ENCODE peak calls at places on chromosomes 13 and 19, in eight cellular contexts. R is kidney; C is heart right ventricle; E is thyroid gland; U is mucosa of descending colon; Q is naive thymus-derived CD4-positive, alpha-beta T cell; D is psoas muscle; S is vagina. N is an unnamed sample.

GRCh38 chr19:41871573-41872383 is 5.3 kb upstream of the CD79A start:
- DNase-seq in Q (peak; percentile 75), D (peak; percentile 46), R (peak; percentile 74), C (no peak), E (no peak), U (peak; percentile 55), S (no peak), N (peak; percentile 90)

GRCh38 chr13:46472384-46472783 is 80.6 kb upstream of the LRCH1 start:
- DNase-seq in Q (no peak), C (no peak), S (no peak), R (no peak), D (no peak), U (no peak), E (no peak), N (no peak)

GRCh38 chr19:5403968-5404640 is 51.1 kb upstream of the ZNRF4 start:
- DNase-seq in C (peak; percentile 83), S (no peak), E (peak; percentile 90), D (peak; percentile 85), U (peak; percentile 90), Q (peak; percentile 39), R (peak; percentile 89), N (peak; percentile 80)

GRCh38 chr19:46772170-46773017 is 16.0 kb downstream of the SLC1A5 start:
- DNase-seq in C (no peak), Q (no peak), E (no peak), U (no peak), R (no peak), S (no peak), D (no peak), N (no peak)

GRCh38 chr19:9793051-9793591 is 24.6 kb upstream of the ZNF846 start:
- DNase-seq in U (peak; percentile 68), S (no peak), E (peak; percentile 63), C (peak; percentile 63), D (no peak), Q (no peak), R (peak; percentile 90), N (no peak)

GRCh38 chr13:58254961-58255360 is 623.4 kb downstream of the PCDH17 start:
- DNase-seq in C (no peak), E (no peak), U (no peak), R (no peak), D (no peak), Q (no peak), S (no peak), N (no peak)

GRCh38 chr19:35693835-35694599 is 10.3 kb upstream of the ZBTB32 start:
- DNase-seq in C (peak; percentile 81), U (peak; percentile 95), S (no peak), D (peak; percentile 92), E (peak; percentile 90), Q (peak; percentile 86), R (peak; percentile 90), N (peak; percentile 93)

GRCh38 chr19:56837492-56837891 is 3.0 kb downstream of the PEG3 start:
- DNase-seq in E (peak; percentile 92), Q (no peak), S (no peak), R (peak; percentile 94), U (peak; percentile 11), C (peak; percentile 76), D (peak; percentile 81), N (peak; percentile 79)

GRCh38 chr13:107993239-107993948 is 221.9 kb downstream of the LIG4 start:
- DNase-seq in R (no peak), C (no peak), S (no peak), D (no peak), E (no peak), U (no peak), Q (no peak), N (no peak)

GRCh38 chr13:87677334-87678234 is 6.4 kb downstream of the SLITRK5 start:
- DNase-seq in Q (no peak), C (no peak), R (peak; percentile 76), E (peak; percentile 71), D (no peak), S (no peak), U (peak; percentile 22), N (peak; percentile 80)

GRCh38 chr19:11169896-11170678 is 14.5 kb upstream of the SPC24 start:
- DNase-seq in S (no peak), E (no peak), C (no peak), D (no peak), U (no peak), R (no peak), Q (no peak), N (no peak)

GRCh38 chr13:113153810-113154748 is 4.4 kb upstream of the PROZ start:
- DNase-seq in E (peak; percentile 76), Q (peak; percentile 64), D (peak; percentile 91), U (peak; percentile 84), C (peak; percentile 86), S (peak; percentile 89), R (peak; percentile 95), N (peak; percentile 92)

GRCh38 chr13:24500977-24501376 is 11.6 kb downstream of the PARP4 start:
- DNase-seq in U (no peak), S (no peak), R (no peak), Q (no peak), E (no peak), C (no peak), D (no peak), N (no peak)

GRCh38 chr13:49679244-49679643 is 12.0 kb downstream of the EBPL start:
- DNase-seq in D (no peak), R (no peak), S (no peak), Q (peak; percentile 8), C (no peak), E (peak; percentile 42), U (peak; percentile 29), N (no peak)

GRCh38 chr13:33721719-33722118 is 96.2 kb upstream of the RFC3 start:
- DNase-seq in C (no peak), U (no peak), R (no peak), Q (no peak), S (no peak), E (no peak), D (no peak), N (no peak)

GRCh38 chr19:42431486-42431885 is 4.3 kb upstream of the LIPE start:
- DNase-seq in S (no peak), E (no peak), R (no peak), U (no peak), D (no peak), C (no peak), Q (no peak), N (no peak)

GRCh38 chr19:46784262-46785053 is 3.9 kb downstream of the SLC1A5 start:
- DNase-seq in U (peak; percentile 86), D (peak; percentile 81), S (no peak), Q (no peak), E (peak; percentile 18), R (peak; percentile 95), C (peak; percentile 43), N (peak; percentile 90)

DNA sequence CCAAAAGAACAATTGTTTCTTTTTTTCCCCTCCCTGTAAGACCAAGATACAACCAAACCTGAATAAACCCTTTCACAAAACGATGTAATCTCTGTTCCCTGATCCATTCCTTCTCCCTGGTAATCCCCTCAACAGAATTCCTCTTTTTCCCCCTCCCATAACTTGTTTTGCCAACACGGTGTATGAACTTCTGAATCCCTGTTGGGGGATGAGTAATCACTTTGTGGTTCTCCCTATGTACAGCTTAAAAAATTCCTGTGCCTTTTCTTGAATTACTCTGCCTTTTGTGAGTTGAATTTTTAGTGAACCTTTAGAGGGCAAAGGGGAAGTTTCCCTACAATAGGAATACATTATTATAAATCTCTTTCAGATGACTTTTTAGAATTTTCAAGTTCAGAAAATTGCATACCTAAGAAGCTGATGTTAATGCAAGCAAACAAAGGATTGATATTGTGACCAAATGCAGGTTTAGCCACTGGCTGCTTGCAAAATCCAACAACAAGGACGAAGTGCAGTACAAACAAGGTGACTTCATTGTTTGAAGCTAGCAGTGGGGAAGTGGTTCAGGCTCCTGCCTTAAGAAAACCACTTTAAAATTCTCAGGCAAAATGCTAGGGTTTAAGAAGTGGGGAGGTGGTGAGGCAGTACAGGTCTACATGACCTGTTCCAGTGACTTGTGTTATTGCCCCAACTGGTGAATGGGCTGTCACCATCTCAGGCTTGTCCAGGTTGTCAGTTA is 15.0 kb upstream of the EPSTI1 start:
- DNase-seq in C (no peak), Q (no peak), E (peak; percentile 48), U (no peak), R (no peak), D (no peak), S (no peak), N (no peak)
- H3K4me1 ChIP-seq in C (peaks cover 10% of the 10 kb centered on the region), Q (no peaks in the 10 kb centered on the region), E (peaks cover 36% of the 10 kb centered on the region), U (no peaks in the 10 kb centered on the region), R (no peaks in the 10 kb centered on the region), D (no peaks in the 10 kb centered on the region), S (no peaks in the 10 kb centered on the region), N (no peaks in the 10 kb centered on the region)

DNA sequence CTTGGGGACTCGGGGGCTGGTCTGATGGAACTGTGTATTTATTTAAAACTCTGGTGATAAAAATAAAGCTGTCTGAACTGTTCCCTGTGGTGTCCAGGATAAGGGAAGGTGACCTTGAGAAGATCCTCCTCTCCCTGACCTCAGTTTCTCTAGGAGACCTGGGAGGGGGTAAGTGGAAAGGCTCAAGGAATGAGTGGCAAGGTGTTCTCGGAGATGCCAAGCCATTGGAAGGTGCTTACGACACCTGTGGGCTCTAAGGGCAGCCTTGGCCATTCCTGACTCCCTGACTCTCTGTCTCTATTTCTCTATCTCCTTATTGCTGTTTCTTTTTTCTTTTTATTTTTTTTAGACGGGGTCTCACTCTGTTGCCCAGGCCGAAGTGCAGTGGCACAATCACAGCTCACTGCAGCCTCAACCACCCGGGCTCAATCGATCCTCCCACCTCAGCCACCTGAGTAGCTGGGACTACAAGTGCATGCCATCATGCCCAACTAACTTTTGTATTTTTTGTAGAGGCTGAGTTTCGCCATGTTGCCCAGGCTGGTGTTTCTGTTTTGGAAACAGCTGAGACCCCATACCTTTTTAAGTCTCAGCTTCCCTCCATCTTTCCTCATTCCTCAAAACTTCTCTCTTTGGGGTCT is 3.3 kb downstream of the GDF15 start:
- DNase-seq in R (no peak), E (no peak), D (no peak), C (no peak), Q (no peak), S (no peak), U (no peak), N (no peak)
- H3K4me1 ChIP-seq in R (peaks cover 6% of the 10 kb centered on the region), E (peaks cover 21% of the 10 kb centered on the region), D (peaks cover 8% of the 10 kb centered on the region), C (peaks cover 27% of the 10 kb centered on the region), Q (no peaks in the 10 kb centered on the region), S (peaks cover 22% of the 10 kb centered on the region), U (peaks cover 11% of the 10 kb centered on the region), N (peaks cover 55% of the 10 kb centered on the region)

DNA sequence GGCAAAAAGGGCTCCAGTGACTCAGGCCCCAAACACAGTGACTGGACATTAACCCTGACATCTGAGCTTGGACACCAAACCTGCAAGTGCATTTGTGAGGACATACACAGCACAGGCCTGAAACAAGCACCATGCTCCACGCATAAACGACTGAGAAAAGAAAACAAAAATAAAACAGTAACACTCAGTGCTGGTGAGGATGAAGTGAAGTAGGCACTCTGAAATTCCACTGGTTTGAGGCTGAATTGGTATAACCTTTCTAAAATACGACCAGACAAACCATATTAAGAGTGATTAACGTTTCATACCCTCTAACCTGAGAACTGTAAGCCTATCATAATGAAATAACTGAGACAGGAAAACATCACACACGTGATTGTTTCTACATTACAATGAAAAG is 5.5 kb downstream of the SLC35E1 start:
- DNase-seq in Q (no peak), R (no peak), U (no peak), E (no peak), C (no peak), S (no peak), D (no peak), N (no peak)
- H3K4me1 ChIP-seq in Q (peaks cover 28% of the 10 kb centered on the region), R (peaks cover 7% of the 10 kb centered on the region), U (peaks cover 11% of the 10 kb centered on the region), E (peaks cover 6% of the 10 kb centered on the region), C (peaks cover 13% of the 10 kb centered on the region), S (peaks cover 22% of the 10 kb centered on the region), D (peaks cover 19% of the 10 kb centered on the region), N (peaks cover 13% of the 10 kb centered on the region)

DNA sequence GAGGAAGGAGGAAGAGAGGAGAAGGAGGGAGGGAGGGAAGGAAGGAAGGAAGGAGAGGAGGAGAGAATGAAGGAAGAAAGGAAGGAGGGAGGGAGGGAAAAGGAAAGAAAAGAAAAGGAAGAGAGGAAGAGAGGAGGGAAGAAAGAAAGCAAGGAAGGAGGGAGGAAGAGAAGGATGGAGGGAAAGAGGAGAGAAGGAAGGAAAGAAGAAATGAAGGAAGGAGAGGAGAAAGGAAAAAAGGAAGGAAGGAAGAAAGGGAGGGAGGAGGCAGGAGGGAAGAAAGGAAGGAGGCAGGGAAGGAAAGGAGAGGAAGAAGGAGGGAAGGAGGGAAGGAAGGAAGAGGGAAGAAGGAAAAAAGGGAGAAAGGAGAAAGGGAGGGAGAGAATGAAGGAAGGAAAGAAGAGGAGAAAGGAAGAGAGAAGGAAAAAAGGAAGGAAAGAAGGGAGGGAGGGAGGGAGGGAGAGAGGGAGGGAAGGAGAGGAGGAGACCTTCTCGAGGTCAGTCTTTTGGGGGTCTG is 13.4 kb upstream of the CASP14 start:
- DNase-seq in R (no peak), C (no peak), S (no peak), U (no peak), D (no peak), Q (no peak), E (no peak), N (no peak)
- H3K4me1 ChIP-seq in R (no peaks in the 10 kb centered on the region), C (no peaks in the 10 kb centered on the region), S (peaks cover 5% of the 10 kb centered on the region), U (no peaks in the 10 kb centered on the region), D (no peaks in the 10 kb centered on the region), Q (no peaks in the 10 kb centered on the region), E (no peaks in the 10 kb centered on the region), N (no peaks in the 10 kb centered on the region)

N was measured in spleen.